ENCODE peak calls at places on chromosomes 13 and 19, in seven cellular contexts. M, H, F, Z, V, C and G are unnamed samples.

GRCh38 chr13:112647256-112647655 is 42.6 kb upstream of the ATP11A start:
- DNase-seq in V (no peak), Z (no peak), M (no peak), H (no peak), F (no peak), C (no peak), G (no peak)

GRCh38 chr13:99689955-99690354 is 188.7 kb downstream of the TM9SF2 start:
- DNase-seq in H (no peak), Z (no peak), M (no peak), F (no peak), C (no peak), V (no peak), G (no peak)

GRCh38 chr19:38698225-38699026 is 45.8 kb downstream of the CAPN12 start:
- DNase-seq in M (no peak), Z (no peak), C (no peak), V (no peak), F (no peak), H (no peak), G (no peak)

GRCh38 chr19:51364200-51365106 is 1.7 kb downstream of the ETFB start:
- DNase-seq in F (no peak), C (no peak), H (no peak), Z (no peak), V (no peak), M (no peak), G (no peak)

GRCh38 chr13:43116242-43116641 is 92.9 kb downstream of the DNAJC15 start:
- DNase-seq in C (no peak), Z (no peak), H (no peak), M (no peak), F (no peak), V (peak; percentile 23), G (no peak)

GRCh38 chr19:45103200-45103624 is 10.2 kb downstream of the PPP1R37 start:
- DNase-seq in Z (no peak), F (no peak), C (no peak), M (no peak), H (no peak), V (no peak), G (no peak)

GRCh38 chr13:32883501-32883900 is 132.7 kb upstream of the KL start:
- DNase-seq in V (no peak), Z (no peak), C (no peak), M (no peak), H (no peak), F (peak; percentile 64), G (peak; percentile 5)

GRCh38 chr13:103716689-103717088 is 650.5 kb upstream of the SLC10A2 start:
- DNase-seq in C (no peak), M (no peak), Z (no peak), F (no peak), H (no peak), V (no peak), G (no peak)

GRCh38 chr13:98033277-98034247 is 80.1 kb downstream of the IPO5 start:
- DNase-seq in F (peak; percentile 47), V (peak; percentile 37), Z (no peak), M (no peak), H (no peak), C (peak; percentile 29), G (no peak)

GRCh38 chr19:46618670-46619231 is 6.1 kb downstream of the PTGIR start:
- DNase-seq in M (no peak), V (no peak), Z (no peak), H (no peak), F (no peak), C (no peak), G (peak; percentile 79)

GRCh38 chr19:13701624-13702023 is 62.7 kb upstream of the MRI1 start:
- DNase-seq in Z (no peak), M (no peak), C (no peak), H (no peak), V (no peak), F (no peak), G (no peak)

GRCh38 chr13:50400035-50400726 is 384.9 kb downstream of the KCNRG start:
- DNase-seq in Z (no peak), H (no peak), V (no peak), C (no peak), M (no peak), F (peak; percentile 66), G (no peak)

GRCh38 chr19:49590971-49591730 is at the start of gene PRR12:
- DNase-seq in M (peak; percentile 81), F (peak; percentile 63), C (peak; percentile 72), Z (no peak), V (peak; percentile 73), H (no peak), G (peak; percentile 69)

GRCh38 chr19:16025108-16026101 is 50.9 kb upstream of the TPM4 start:
- DNase-seq in F (peak; percentile 36), C (peak; percentile 48), Z (peak; percentile 47), V (peak; percentile 56), M (no peak), H (no peak), G (no peak)

GRCh38 chr13:73767747-73768315 is 366.4 kb downstream of the KLF12 start:
- DNase-seq in M (no peak), V (peak; percentile 22), Z (peak; percentile 6), C (peak; percentile 56), F (no peak), H (no peak), G (no peak)

GRCh38 chr13:42381165-42381425 is 109.1 kb downstream of the AKAP11 start:
- DNase-seq in F (no peak), H (no peak), Z (no peak), M (no peak), V (no peak), C (no peak), G (no peak)

GRCh38 chr13:110716235-110716505 is 2.7 kb downstream of the ING1 start:
- DNase-seq in C (no peak), M (no peak), Z (no peak), V (no peak), F (peak; percentile 10), H (no peak), G (no peak)

GRCh38 chr19:5340637-5341447 is at the start of gene PTPRS:
- DNase-seq in F (peak; percentile 73), C (peak; percentile 98), M (peak; percentile 70), V (peak; percentile 98), H (no peak), Z (peak; percentile 68), G (peak; percentile 82)

GRCh38 chr19:50551713-50552187 is 16.5 kb downstream of the LRRC4B start:
- DNase-seq in M (no peak), V (no peak), F (no peak), H (no peak), C (no peak), Z (no peak), G (no peak)

GRCh38 chr13:77893066-77893465 is 25.6 kb downstream of the EDNRB start:
- DNase-seq in V (peak; percentile 7), C (no peak), H (no peak), Z (no peak), M (no peak), F (no peak), G (no peak)

GRCh38 chr13:44305216-44305615 is 68.4 kb upstream of the SERP2 start:
- DNase-seq in M (no peak), V (no peak), Z (no peak), C (no peak), H (no peak), F (no peak), G (no peak)

GRCh38 chr19:10205636-10206035 is 10.9 kb upstream of the DNMT1 start:
- DNase-seq in F (no peak), H (no peak), M (no peak), C (no peak), V (no peak), Z (no peak), G (no peak)

GRCh38 chr19:4471400-4472173 is 510 bp upstream of the HDGFL2 start:
- DNase-seq in H (peak; percentile 96), F (peak; percentile 100), Z (peak; percentile 99), V (peak; percentile 97), M (peak; percentile 99), C (peak; percentile 95), G (peak; percentile 98)

GRCh38 chr19:10961073-10961762 is 388 bp downstream of the SMARCA4 start:
- DNase-seq in C (peak; percentile 29), F (peak; percentile 13), Z (no peak), V (peak; percentile 91), H (no peak), M (peak; percentile 62), G (no peak)

GRCh38 chr13:59890064-59890463 is 273.7 kb downstream of the DIAPH3 start:
- DNase-seq in Z (no peak), V (no peak), H (no peak), F (no peak), C (no peak), M (no peak), G (no peak)

GRCh38 chr19:52679598-52679997 is 41.4 kb upstream of the ZNF83 start:
- DNase-seq in M (no peak), C (no peak), H (no peak), V (no peak), Z (no peak), F (no peak), G (no peak)

GRCh38 chr19:14127176-14127575 is 9.2 kb downstream of the ASF1B start:
- DNase-seq in F (no peak), V (no peak), Z (no peak), C (no peak), M (no peak), H (no peak), G (no peak)

GRCh38 chr19:51552996-51553725 is 17.9 kb upstream of the ZNF175 start:
- DNase-seq in V (peak; percentile 91), C (peak; percentile 67), M (no peak), F (peak; percentile 32), H (no peak), Z (peak; percentile 71), G (peak; percentile 77)

GRCh38 chr13:110756268-110756667 is 42.8 kb downstream of the ING1 start:
- DNase-seq in C (no peak), H (no peak), F (peak; percentile 80), V (no peak), M (no peak), Z (peak; percentile 38), G (no peak)